ENCODE peak calls at places on chromosome 21, in ten cellular contexts. One of them, this sample, is unnamed.

GRCh38 chr21:30695956-30696355 is 22.6 kb downstream of the KRTAP21-3 start:
- DNase-seq in HFF-Myc: no peak
- DNase-seq in HFFc6: no peak
- DNase-seq in osteocyte: no peak
- DNase-seq in CD8-positive, alpha-beta T cell: no peak
- DNase-seq in GM23338: no peak
- DNase-seq in cardiac fibroblast: no peak
- DNase-seq in mesothelial cell of epicardium: no peak
- DNase-seq in GM12865: no peak
- DNase-seq in upper lobe of right lung: no peak
- DNase-seq in this sample: no peak

GRCh38 chr21:40146201-40146890 is 279.1 kb downstream of the PCP4 start:
- DNase-seq in HFF-Myc: no peak
- DNase-seq in mesothelial cell of epicardium: no peak
- DNase-seq in CD8-positive, alpha-beta T cell: no peak
- DNase-seq in cardiac fibroblast: no peak
- DNase-seq in GM12865: no peak
- DNase-seq in osteocyte: peak
- DNase-seq in HFFc6: no peak
- DNase-seq in upper lobe of right lung: no peak
- DNase-seq in GM23338: no peak
- DNase-seq in this sample: no peak

GRCh38 chr21:39311164-39311563 is 2.3 kb downstream of the BRWD1 start:
- DNase-seq in osteocyte: peak
- DNase-seq in HFFc6: no peak
- DNase-seq in GM12865: no peak
- DNase-seq in CD8-positive, alpha-beta T cell: no peak
- DNase-seq in upper lobe of right lung: no peak
- DNase-seq in GM23338: no peak
- DNase-seq in cardiac fibroblast: no peak
- DNase-seq in HFF-Myc: no peak
- DNase-seq in mesothelial cell of epicardium: no peak
- DNase-seq in this sample: no peak

GRCh38 chr21:39504230-39504629 is 52.5 kb downstream of the SH3BGR start:
- DNase-seq in osteocyte: no peak
- DNase-seq in HFFc6: no peak
- DNase-seq in GM23338: no peak
- DNase-seq in mesothelial cell of epicardium: no peak
- DNase-seq in CD8-positive, alpha-beta T cell: no peak
- DNase-seq in GM12865: no peak
- DNase-seq in upper lobe of right lung: no peak
- DNase-seq in cardiac fibroblast: no peak
- DNase-seq in HFF-Myc: no peak
- DNase-seq in this sample: no peak

GRCh38 chr21:41199123-41199522 is 31.2 kb downstream of the BACE2 start:
- DNase-seq in CD8-positive, alpha-beta T cell: no peak
- DNase-seq in cardiac fibroblast: no peak
- DNase-seq in GM23338: no peak
- DNase-seq in HFF-Myc: no peak
- DNase-seq in mesothelial cell of epicardium: no peak
- DNase-seq in osteocyte: no peak
- DNase-seq in GM12865: no peak
- DNase-seq in upper lobe of right lung: no peak
- DNase-seq in HFFc6: no peak
- DNase-seq in this sample: no peak

GRCh38 chr21:31425158-31425557 is 81.1 kb upstream of the TIAM1 start:
- DNase-seq in cardiac fibroblast: no peak
- DNase-seq in osteocyte: no peak
- DNase-seq in HFFc6: no peak
- DNase-seq in upper lobe of right lung: no peak
- DNase-seq in GM23338: peak
- DNase-seq in GM12865: no peak
- DNase-seq in HFF-Myc: no peak
- DNase-seq in CD8-positive, alpha-beta T cell: no peak
- DNase-seq in mesothelial cell of epicardium: no peak
- DNase-seq in this sample: no peak

GRCh38 chr21:45532826-45533730 is 9.2 kb downstream of the SLC19A1 start:
- DNase-seq in upper lobe of right lung: peak
- DNase-seq in cardiac fibroblast: no peak
- DNase-seq in GM12865: no peak
- DNase-seq in GM23338: no peak
- DNase-seq in mesothelial cell of epicardium: peak
- DNase-seq in osteocyte: no peak
- DNase-seq in CD8-positive, alpha-beta T cell: no peak
- DNase-seq in HFF-Myc: no peak
- DNase-seq in HFFc6: no peak
- DNase-seq in this sample: peak

GRCh38 chr21:45150630-45151265 is 76.4 kb downstream of the ADARB1 start:
- DNase-seq in mesothelial cell of epicardium: no peak
- DNase-seq in HFFc6: no peak
- DNase-seq in osteocyte: peak
- DNase-seq in GM23338: no peak
- DNase-seq in CD8-positive, alpha-beta T cell: no peak
- DNase-seq in cardiac fibroblast: no peak
- DNase-seq in HFF-Myc: no peak
- DNase-seq in GM12865: no peak
- DNase-seq in upper lobe of right lung: no peak
- DNase-seq in this sample: no peak

GRCh38 chr21:34198232-34199120 is 125.1 kb downstream of the MRPS6 start:
- DNase-seq in CD8-positive, alpha-beta T cell: no peak
- DNase-seq in HFF-Myc: no peak
- DNase-seq in GM12865: peak
- DNase-seq in osteocyte: no peak
- DNase-seq in HFFc6: no peak
- DNase-seq in cardiac fibroblast: no peak
- DNase-seq in mesothelial cell of epicardium: no peak
- DNase-seq in upper lobe of right lung: no peak
- DNase-seq in GM23338: no peak
- DNase-seq in this sample: no peak

GRCh38 chr21:45950740-45951515 is 30.6 kb upstream of the COL6A1 start:
- DNase-seq in CD8-positive, alpha-beta T cell: no peak
- DNase-seq in HFF-Myc: no peak
- DNase-seq in cardiac fibroblast: peak
- DNase-seq in upper lobe of right lung: no peak
- DNase-seq in osteocyte: no peak
- DNase-seq in HFFc6: no peak
- DNase-seq in GM23338: no peak
- DNase-seq in GM12865: no peak
- DNase-seq in mesothelial cell of epicardium: no peak
- DNase-seq in this sample: no peak

GRCh38 chr21:43842742-43843141 is 22.3 kb upstream of the AGPAT3 start:
- DNase-seq in osteocyte: no peak
- DNase-seq in CD8-positive, alpha-beta T cell: no peak
- DNase-seq in HFFc6: no peak
- DNase-seq in upper lobe of right lung: no peak
- DNase-seq in mesothelial cell of epicardium: no peak
- DNase-seq in cardiac fibroblast: no peak
- DNase-seq in GM23338: no peak
- DNase-seq in GM12865: peak
- DNase-seq in HFF-Myc: no peak
- DNase-seq in this sample: no peak
- TF ChIP-seq CTCF in osteocyte: no peak
- TF ChIP-seq CTCF in CD8-positive, alpha-beta T cell: no peak
- TF ChIP-seq CTCF in HFFc6: no peak
- TF ChIP-seq CTCF in upper lobe of right lung: no peak
- TF ChIP-seq CTCF in mesothelial cell of epicardium: no peak
- TF ChIP-seq CTCF in cardiac fibroblast: no peak
- TF ChIP-seq CTCF in GM23338: no peak
- TF ChIP-seq CTCF in GM12865: no peak
- TF ChIP-seq CTCF in HFF-Myc: no peak
- TF ChIP-seq CTCF in this sample: no peak

GRCh38 chr21:22120616-22121266 is 1122.5 kb downstream of the NCAM2 start:
- DNase-seq in HFF-Myc: no peak
- DNase-seq in mesothelial cell of epicardium: no peak
- DNase-seq in osteocyte: no peak
- DNase-seq in HFFc6: no peak
- DNase-seq in CD8-positive, alpha-beta T cell: no peak
- DNase-seq in cardiac fibroblast: peak
- DNase-seq in GM23338: peak
- DNase-seq in GM12865: no peak
- DNase-seq in upper lobe of right lung: peak
- DNase-seq in this sample: no peak
- TF ChIP-seq CTCF in HFF-Myc: no peak
- TF ChIP-seq CTCF in mesothelial cell of epicardium: peak
- TF ChIP-seq CTCF in osteocyte: peak
- TF ChIP-seq CTCF in HFFc6: peak
- TF ChIP-seq CTCF in CD8-positive, alpha-beta T cell: no peak
- TF ChIP-seq CTCF in cardiac fibroblast: peak
- TF ChIP-seq CTCF in GM23338: peak
- TF ChIP-seq CTCF in GM12865: peak
- TF ChIP-seq CTCF in upper lobe of right lung: no peak
- TF ChIP-seq CTCF in this sample: peak

GRCh38 chr21:26169061-26169610 is 1.4 kb downstream of the APP start:
- DNase-seq in GM12865: peak
- DNase-seq in HFF-Myc: no peak
- DNase-seq in HFFc6: peak
- DNase-seq in mesothelial cell of epicardium: no peak
- DNase-seq in upper lobe of right lung: no peak
- DNase-seq in cardiac fibroblast: peak
- DNase-seq in CD8-positive, alpha-beta T cell: no peak
- DNase-seq in GM23338: peak
- DNase-seq in osteocyte: no peak
- DNase-seq in this sample: no peak
- TF ChIP-seq CTCF in GM12865: peak
- TF ChIP-seq CTCF in HFF-Myc: peak
- TF ChIP-seq CTCF in HFFc6: peak
- TF ChIP-seq CTCF in mesothelial cell of epicardium: peak
- TF ChIP-seq CTCF in upper lobe of right lung: peak
- TF ChIP-seq CTCF in cardiac fibroblast: peak
- TF ChIP-seq CTCF in CD8-positive, alpha-beta T cell: peak
- TF ChIP-seq CTCF in GM23338: no peak
- TF ChIP-seq CTCF in osteocyte: peak
- TF ChIP-seq CTCF in this sample: peak

GRCh38 chr21:26842976-26843911 is 2.0 kb downstream of the ADAMTS1 start:
- DNase-seq in GM23338: peak
- DNase-seq in cardiac fibroblast: peak
- DNase-seq in HFFc6: peak
- DNase-seq in CD8-positive, alpha-beta T cell: no peak
- DNase-seq in GM12865: no peak
- DNase-seq in osteocyte: peak
- DNase-seq in mesothelial cell of epicardium: peak
- DNase-seq in upper lobe of right lung: peak
- DNase-seq in HFF-Myc: peak
- DNase-seq in this sample: peak

GRCh38 chr21:26842300-26842699 is 2.9 kb downstream of the ADAMTS1 start:
- DNase-seq in CD8-positive, alpha-beta T cell: no peak
- DNase-seq in mesothelial cell of epicardium: no peak
- DNase-seq in HFF-Myc: no peak
- DNase-seq in HFFc6: peak
- DNase-seq in upper lobe of right lung: no peak
- DNase-seq in GM12865: no peak
- DNase-seq in GM23338: no peak
- DNase-seq in cardiac fibroblast: peak
- DNase-seq in osteocyte: no peak
- DNase-seq in this sample: no peak

GRCh38 chr21:26840206-26840605 is 5.0 kb downstream of the ADAMTS1 start:
- DNase-seq in upper lobe of right lung: no peak
- DNase-seq in mesothelial cell of epicardium: no peak
- DNase-seq in osteocyte: no peak
- DNase-seq in CD8-positive, alpha-beta T cell: no peak
- DNase-seq in GM12865: no peak
- DNase-seq in HFF-Myc: no peak
- DNase-seq in cardiac fibroblast: no peak
- DNase-seq in HFFc6: no peak
- DNase-seq in GM23338: no peak
- DNase-seq in this sample: no peak

GRCh38 chr21:26843912-26844257 is 1.3 kb downstream of the ADAMTS1 start:
- DNase-seq in mesothelial cell of epicardium: no peak
- DNase-seq in CD8-positive, alpha-beta T cell: no peak
- DNase-seq in HFF-Myc: no peak
- DNase-seq in GM23338: peak
- DNase-seq in cardiac fibroblast: peak
- DNase-seq in upper lobe of right lung: no peak
- DNase-seq in HFFc6: peak
- DNase-seq in osteocyte: no peak
- DNase-seq in GM12865: no peak
- DNase-seq in this sample: no peak

GRCh38 chr21:26840912-26841311 is 4.3 kb downstream of the ADAMTS1 start:
- DNase-seq in mesothelial cell of epicardium: no peak
- DNase-seq in upper lobe of right lung: no peak
- DNase-seq in osteocyte: no peak
- DNase-seq in GM23338: no peak
- DNase-seq in HFF-Myc: no peak
- DNase-seq in HFFc6: peak
- DNase-seq in CD8-positive, alpha-beta T cell: no peak
- DNase-seq in cardiac fibroblast: peak
- DNase-seq in GM12865: no peak
- DNase-seq in this sample: no peak
- TF ChIP-seq CTCF in mesothelial cell of epicardium: no peak
- TF ChIP-seq CTCF in upper lobe of right lung: no peak
- TF ChIP-seq CTCF in osteocyte: no peak
- TF ChIP-seq CTCF in GM23338: no peak
- TF ChIP-seq CTCF in HFF-Myc: no peak
- TF ChIP-seq CTCF in HFFc6: peak
- TF ChIP-seq CTCF in CD8-positive, alpha-beta T cell: no peak
- TF ChIP-seq CTCF in cardiac fibroblast: no peak
- TF ChIP-seq CTCF in GM12865: no peak
- TF ChIP-seq CTCF in this sample: no peak